ENCODE peak calls at places on chromosomes 16 and 17, in four cellular contexts. S is A549; M is activated T-cell treated with anti-CD3 and anti-CD28 coated beads, Interleukin-2, amount 50 U/mL, for 4 hours; J is aorta. D is an unnamed sample.

GRCh38 chr17:39938140-39938869 is 10.8 kb downstream of the LRRC3C start:
- ATAC-seq in S (no peak), M (no peak), J (no peak), D (no peak)

GRCh38 chr16:58262592-58262991 is 32.2 kb downstream of the PRSS54 start:
- ATAC-seq in S (no peak), M (no peak), J (no peak), D (no peak)

GRCh38 chr17:78789663-78790181 is 7.6 kb upstream of the CYTH1 start:
- ATAC-seq in S (no peak), M (peak), J (no peak), D (no peak)

GRCh38 chr16:1052791-1053521 is 19.6 kb upstream of the SSTR5 start:
- ATAC-seq in S (no peak), M (no peak), J (no peak), D (no peak)

GRCh38 chr16:86865866-86866675 is 287.7 kb downstream of the FOXL1 start:
- ATAC-seq in S (peak), M (no peak), J (peak), D (no peak)

GRCh38 chr16:87956771-87957279 is 5.6 kb downstream of the BANP start:
- ATAC-seq in S (peak), M (peak), J (no peak), D (peak)

GRCh38 chr16:10280262-10281170 is 98.3 kb upstream of the GRIN2A start:
- ATAC-seq in S (no peak), M (no peak), J (no peak), D (no peak)

GRCh38 chr17:78963378-78963777 is 16.3 kb downstream of the LGALS3BP start:
- ATAC-seq in S (no peak), M (no peak), J (no peak), D (no peak)

GRCh38 chr16:337975-338575 is 14.4 kb downstream of the AXIN1 start:
- ATAC-seq in S (no peak), M (no peak), J (no peak), D (no peak)

GRCh38 chr16:64089697-64090096 is 1032.2 kb downstream of the CDH11 start:
- ATAC-seq in S (no peak), M (no peak), J (no peak), D (no peak)

GRCh38 chr17:56979091-56979480 is 1.2 kb downstream of the SCPEP1 start:
- ATAC-seq in S (no peak), M (no peak), J (no peak), D (peak)

GRCh38 chr16:88014201-88014781 is 63.1 kb downstream of the BANP start:
- ATAC-seq in S (peak), M (no peak), J (no peak), D (no peak)

GRCh38 chr16:88940196-88941050 is 36.6 kb downstream of the CBFA2T3 start:
- ATAC-seq in S (no peak), M (peak), J (peak), D (peak)

GRCh38 chr17:44006581-44007345 is 2.3 kb downstream of the NAGS start:
- ATAC-seq in S (peak), M (peak), J (peak), D (peak)